ENCODE peak calls at places on chromosomes 3 and 15, in eight cellular contexts. One of them, this sample, is unnamed.

GRCh38 chr3:14199641-14200040 is 21.0 kb downstream of the LSM3 start:
- DNase-seq in fibroblast of lung: no peak
- DNase-seq in HCT116: no peak
- DNase-seq in astrocyte: no peak
- DNase-seq in GM23248: no peak
- DNase-seq in A673: no peak
- DNase-seq in neural progenitor cell: no peak
- DNase-seq in endothelial cell of umbilical vein: no peak
- DNase-seq in this sample: no peak

GRCh38 chr3:112061152-112061551 is 25.0 kb upstream of the C3orf52 start:
- DNase-seq in GM23248: peak
- DNase-seq in A673: no peak
- DNase-seq in neural progenitor cell: no peak
- DNase-seq in endothelial cell of umbilical vein: no peak
- DNase-seq in HCT116: no peak
- DNase-seq in fibroblast of lung: peak
- DNase-seq in astrocyte: peak
- DNase-seq in this sample: no peak

GRCh38 chr15:55289573-55290360 is at the start of gene RAB27A:
- DNase-seq in neural progenitor cell: peak
- DNase-seq in endothelial cell of umbilical vein: peak
- DNase-seq in HCT116: peak
- DNase-seq in A673: peak
- DNase-seq in fibroblast of lung: peak
- DNase-seq in astrocyte: peak
- DNase-seq in GM23248: peak
- DNase-seq in this sample: peak

GRCh38 chr3:17891139-17891850 is 148.9 kb upstream of the TBC1D5 start:
- DNase-seq in HCT116: no peak
- DNase-seq in GM23248: peak
- DNase-seq in neural progenitor cell: no peak
- DNase-seq in A673: no peak
- DNase-seq in fibroblast of lung: no peak
- DNase-seq in astrocyte: peak
- DNase-seq in endothelial cell of umbilical vein: no peak
- DNase-seq in this sample: peak

GRCh38 chr3:71563827-71564226 is 19.7 kb downstream of the FOXP1 start:
- DNase-seq in GM23248: no peak
- DNase-seq in neural progenitor cell: no peak
- DNase-seq in A673: no peak
- DNase-seq in fibroblast of lung: no peak
- DNase-seq in HCT116: no peak
- DNase-seq in astrocyte: no peak
- DNase-seq in endothelial cell of umbilical vein: no peak
- DNase-seq in this sample: no peak

GRCh38 chr3:51388286-51389029 is 2.6 kb upstream of the RBM15B start:
- DNase-seq in A673: peak
- DNase-seq in endothelial cell of umbilical vein: no peak
- DNase-seq in HCT116: peak
- DNase-seq in GM23248: peak
- DNase-seq in neural progenitor cell: no peak
- DNase-seq in fibroblast of lung: no peak
- DNase-seq in astrocyte: no peak
- DNase-seq in this sample: peak

GRCh38 chr15:38367476-38367875 is 86.5 kb upstream of the FAM98B start:
- DNase-seq in astrocyte: peak
- DNase-seq in HCT116: no peak
- DNase-seq in endothelial cell of umbilical vein: no peak
- DNase-seq in fibroblast of lung: peak
- DNase-seq in GM23248: peak
- DNase-seq in neural progenitor cell: no peak
- DNase-seq in A673: no peak
- DNase-seq in this sample: no peak

GRCh38 chr3:183244219-183244618 is 8.8 kb upstream of the B3GNT5 start:
- DNase-seq in endothelial cell of umbilical vein: peak
- DNase-seq in neural progenitor cell: no peak
- DNase-seq in A673: no peak
- DNase-seq in GM23248: no peak
- DNase-seq in fibroblast of lung: no peak
- DNase-seq in astrocyte: peak
- DNase-seq in HCT116: no peak
- DNase-seq in this sample: no peak

GRCh38 chr3:133799794-133800585 is 5.6 kb upstream of the SRPRB start:
- DNase-seq in neural progenitor cell: no peak
- DNase-seq in HCT116: no peak
- DNase-seq in astrocyte: no peak
- DNase-seq in fibroblast of lung: no peak
- DNase-seq in endothelial cell of umbilical vein: no peak
- DNase-seq in A673: peak
- DNase-seq in GM23248: peak
- DNase-seq in this sample: peak

GRCh38 chr3:63351159-63352007 is 73.3 kb downstream of the SYNPR start:
- DNase-seq in neural progenitor cell: peak
- DNase-seq in astrocyte: peak
- DNase-seq in GM23248: peak
- DNase-seq in endothelial cell of umbilical vein: peak
- DNase-seq in HCT116: peak
- DNase-seq in A673: peak
- DNase-seq in fibroblast of lung: peak
- DNase-seq in this sample: peak

GRCh38 chr15:97346221-97346620 is 614.3 kb upstream of the ARRDC4 start:
- DNase-seq in astrocyte: no peak
- DNase-seq in A673: no peak
- DNase-seq in endothelial cell of umbilical vein: no peak
- DNase-seq in GM23248: no peak
- DNase-seq in HCT116: no peak
- DNase-seq in fibroblast of lung: no peak
- DNase-seq in neural progenitor cell: no peak
- DNase-seq in this sample: no peak

GRCh38 chr3:77038928-77039605 is 832 bp upstream of the ROBO2 start:
- DNase-seq in endothelial cell of umbilical vein: no peak
- DNase-seq in A673: peak
- DNase-seq in neural progenitor cell: peak
- DNase-seq in fibroblast of lung: peak
- DNase-seq in GM23248: peak
- DNase-seq in HCT116: no peak
- DNase-seq in astrocyte: peak
- DNase-seq in this sample: peak
- TF ChIP-seq EZH2 in endothelial cell of umbilical vein: peak
- TF ChIP-seq EZH2 in A673: no peak
- TF ChIP-seq EZH2 in neural progenitor cell: no peak
- TF ChIP-seq EZH2 in fibroblast of lung: no peak
- TF ChIP-seq EZH2 in GM23248: peak
- TF ChIP-seq EZH2 in HCT116: no peak
- TF ChIP-seq EZH2 in astrocyte: no peak
- TF ChIP-seq EZH2 in this sample: no peak

GRCh38 chr3:141049681-141050080 is 1.5 kb upstream of the SPSB4 start:
- DNase-seq in GM23248: peak
- DNase-seq in fibroblast of lung: no peak
- DNase-seq in A673: peak
- DNase-seq in HCT116: no peak
- DNase-seq in endothelial cell of umbilical vein: no peak
- DNase-seq in neural progenitor cell: peak
- DNase-seq in astrocyte: no peak
- DNase-seq in this sample: no peak

GRCh38 chr3:141052570-141053069 is 1.5 kb downstream of the SPSB4 start:
- DNase-seq in A673: no peak
- DNase-seq in neural progenitor cell: peak
- DNase-seq in endothelial cell of umbilical vein: no peak
- DNase-seq in GM23248: no peak
- DNase-seq in fibroblast of lung: no peak
- DNase-seq in HCT116: no peak
- DNase-seq in astrocyte: no peak
- DNase-seq in this sample: no peak

GRCh38 chr3:141050576-141050912 is 603 bp upstream of the SPSB4 start:
- DNase-seq in A673: peak
- DNase-seq in fibroblast of lung: no peak
- DNase-seq in GM23248: no peak
- DNase-seq in neural progenitor cell: peak
- DNase-seq in endothelial cell of umbilical vein: no peak
- DNase-seq in HCT116: no peak
- DNase-seq in astrocyte: no peak
- DNase-seq in this sample: no peak

GRCh38 chr3:141051641-141052569 is 758 bp downstream of the SPSB4 start:
- DNase-seq in HCT116: no peak
- DNase-seq in A673: no peak
- DNase-seq in astrocyte: peak
- DNase-seq in GM23248: no peak
- DNase-seq in neural progenitor cell: peak
- DNase-seq in fibroblast of lung: peak
- DNase-seq in endothelial cell of umbilical vein: no peak
- DNase-seq in this sample: peak

GRCh38 chr3:141050913-141051632 is at the start of gene SPSB4:
- DNase-seq in HCT116: peak
- DNase-seq in neural progenitor cell: peak
- DNase-seq in fibroblast of lung: peak
- DNase-seq in endothelial cell of umbilical vein: peak
- DNase-seq in A673: peak
- DNase-seq in GM23248: peak
- DNase-seq in astrocyte: peak
- DNase-seq in this sample: peak
- TF ChIP-seq EZH2 in HCT116: no peak
- TF ChIP-seq EZH2 in neural progenitor cell: peak
- TF ChIP-seq EZH2 in fibroblast of lung: no peak
- TF ChIP-seq EZH2 in endothelial cell of umbilical vein: no peak
- TF ChIP-seq EZH2 in A673: no peak
- TF ChIP-seq EZH2 in GM23248: no peak
- TF ChIP-seq EZH2 in astrocyte: no peak
- TF ChIP-seq EZH2 in this sample: no peak

GRCh38 chr3:28577941-28578340 is 229.3 kb upstream of the AZI2 start:
- DNase-seq in GM23248: no peak
- DNase-seq in fibroblast of lung: no peak
- DNase-seq in HCT116: no peak
- DNase-seq in endothelial cell of umbilical vein: no peak
- DNase-seq in neural progenitor cell: no peak
- DNase-seq in A673: no peak
- DNase-seq in astrocyte: no peak
- DNase-seq in this sample: no peak

GRCh38 chr3:28574036-28574435 is 225.4 kb upstream of the AZI2 start:
- DNase-seq in astrocyte: no peak
- DNase-seq in HCT116: no peak
- DNase-seq in fibroblast of lung: no peak
- DNase-seq in GM23248: no peak
- DNase-seq in neural progenitor cell: no peak
- DNase-seq in A673: no peak
- DNase-seq in endothelial cell of umbilical vein: no peak
- DNase-seq in this sample: no peak

GRCh38 chr3:28575100-28575747 is 226.6 kb upstream of the AZI2 start:
- DNase-seq in endothelial cell of umbilical vein: no peak
- DNase-seq in GM23248: peak
- DNase-seq in fibroblast of lung: peak
- DNase-seq in neural progenitor cell: peak
- DNase-seq in A673: no peak
- DNase-seq in HCT116: no peak
- DNase-seq in astrocyte: peak
- DNase-seq in this sample: peak

GRCh38 chr3:28576590-28577220 is 228.1 kb upstream of the AZI2 start:
- DNase-seq in astrocyte: no peak
- DNase-seq in GM23248: peak
- DNase-seq in fibroblast of lung: no peak
- DNase-seq in HCT116: no peak
- DNase-seq in endothelial cell of umbilical vein: no peak
- DNase-seq in neural progenitor cell: peak
- DNase-seq in A673: no peak
- DNase-seq in this sample: no peak

GRCh38 chr3:28575748-28576589 is 227.3 kb upstream of the AZI2 start:
- DNase-seq in neural progenitor cell: peak
- DNase-seq in HCT116: no peak
- DNase-seq in GM23248: peak
- DNase-seq in fibroblast of lung: no peak
- DNase-seq in astrocyte: peak
- DNase-seq in endothelial cell of umbilical vein: no peak
- DNase-seq in A673: peak
- DNase-seq in this sample: peak
- TF ChIP-seq EZH2 in neural progenitor cell: peak
- TF ChIP-seq EZH2 in HCT116: no peak
- TF ChIP-seq EZH2 in GM23248: no peak
- TF ChIP-seq EZH2 in fibroblast of lung: no peak
- TF ChIP-seq EZH2 in astrocyte: no peak
- TF ChIP-seq EZH2 in endothelial cell of umbilical vein: peak
- TF ChIP-seq EZH2 in A673: no peak
- TF ChIP-seq EZH2 in this sample: peak

GRCh38 chr15:98649621-98649995 is 1.3 kb downstream of the IGF1R start:
- DNase-seq in astrocyte: no peak
- DNase-seq in neural progenitor cell: peak
- DNase-seq in fibroblast of lung: peak
- DNase-seq in GM23248: peak
- DNase-seq in endothelial cell of umbilical vein: peak
- DNase-seq in A673: peak
- DNase-seq in HCT116: no peak
- DNase-seq in this sample: peak

GRCh38 chr15:98646546-98647025 is 1.8 kb upstream of the IGF1R start:
- DNase-seq in HCT116: no peak
- DNase-seq in A673: no peak
- DNase-seq in neural progenitor cell: no peak
- DNase-seq in astrocyte: no peak
- DNase-seq in endothelial cell of umbilical vein: no peak
- DNase-seq in fibroblast of lung: no peak
- DNase-seq in GM23248: no peak
- DNase-seq in this sample: no peak

GRCh38 chr15:98647774-98648653 is at the start of gene IGF1R:
- DNase-seq in HCT116: peak
- DNase-seq in endothelial cell of umbilical vein: peak
- DNase-seq in fibroblast of lung: peak
- DNase-seq in neural progenitor cell: peak
- DNase-seq in A673: peak
- DNase-seq in GM23248: peak
- DNase-seq in astrocyte: peak
- DNase-seq in this sample: peak

GRCh38 chr15:98648654-98649537 is 557 bp downstream of the IGF1R start:
- DNase-seq in neural progenitor cell: peak
- DNase-seq in fibroblast of lung: peak
- DNase-seq in endothelial cell of umbilical vein: peak
- DNase-seq in astrocyte: peak
- DNase-seq in A673: peak
- DNase-seq in GM23248: peak
- DNase-seq in HCT116: no peak
- DNase-seq in this sample: peak

DNA sequence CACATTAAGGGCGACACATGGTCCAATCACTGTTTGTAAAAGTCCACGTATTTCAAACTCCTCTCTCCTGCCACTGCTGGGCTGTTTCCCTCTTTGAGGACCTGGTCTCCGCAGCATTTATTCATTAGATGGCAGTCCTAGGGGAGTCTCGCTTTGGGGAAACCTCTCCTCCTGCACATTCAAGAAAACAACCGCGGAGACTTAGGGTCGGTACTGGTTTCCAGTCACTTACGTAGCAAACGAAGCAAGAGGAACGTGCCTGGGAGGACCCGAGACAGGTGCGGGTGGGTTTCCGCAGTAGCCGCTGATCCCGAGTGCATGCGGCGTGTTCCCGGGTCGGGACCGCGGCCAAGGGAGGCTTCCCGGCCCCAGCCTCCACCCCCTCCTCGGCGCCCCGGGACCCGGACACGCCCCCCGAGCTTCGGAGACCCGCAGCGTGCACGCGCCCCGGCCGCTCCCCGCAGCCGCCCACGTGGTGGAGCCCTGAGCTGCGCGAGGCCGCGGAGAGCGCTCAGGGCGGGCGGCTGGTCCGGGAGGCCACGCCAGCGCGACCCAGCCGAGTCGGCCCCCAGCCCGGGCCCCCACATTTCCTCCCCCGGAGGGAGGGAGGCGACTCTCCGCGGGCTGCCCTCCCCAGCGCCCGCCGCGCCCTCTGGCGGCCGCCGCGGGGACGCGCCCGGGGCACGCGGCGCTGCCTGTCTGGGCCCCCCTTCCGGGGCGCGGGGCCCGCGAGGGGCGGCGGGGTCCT is 1.1 kb upstream of the IGF1R start:
- DNase-seq in neural progenitor cell: peak
- DNase-seq in GM23248: peak
- DNase-seq in astrocyte: peak
- DNase-seq in endothelial cell of umbilical vein: peak
- DNase-seq in fibroblast of lung: peak
- DNase-seq in A673: peak
- DNase-seq in HCT116: peak
- DNase-seq in this sample: peak
- TF ChIP-seq EZH2 in neural progenitor cell: no peak
- TF ChIP-seq EZH2 in GM23248: peak
- TF ChIP-seq EZH2 in astrocyte: no peak
- TF ChIP-seq EZH2 in endothelial cell of umbilical vein: no peak
- TF ChIP-seq EZH2 in fibroblast of lung: peak
- TF ChIP-seq EZH2 in A673: no peak
- TF ChIP-seq EZH2 in HCT116: no peak
- TF ChIP-seq EZH2 in this sample: no peak